ENCODE peak calls at places on chromosomes 13 and 19, in seven cellular contexts. I is AG10803, Q is heart left ventricle, K is sigmoid colon, Y is HL-60, C is IMR-90, F is lung. G is an unnamed sample.

GRCh38 chr13:109938255-109938936 is 152.0 kb upstream of the IRS2 start:
- DNase-seq in I (peak), Q (no peak), K (no peak), Y (no peak), C (peak), F (no peak), G (peak)

GRCh38 chr19:43664008-43664407 is 6.0 kb downstream of the PLAUR start:
- DNase-seq in I (no peak), Q (no peak), K (no peak), Y (no peak), C (no peak), F (no peak), G (no peak)

GRCh38 chr13:21546372-21546771 is 57.6 kb downstream of the MICU2 start:
- DNase-seq in I (peak), Q (no peak), K (no peak), Y (peak), C (no peak), F (no peak), G (peak)

GRCh38 chr13:72121466-72121865 is 254.5 kb upstream of the DACH1 start:
- DNase-seq in I (no peak), Q (no peak), K (no peak), Y (no peak), C (no peak), F (no peak), G (no peak)

GRCh38 chr19:46192990-46193650 is 36.4 kb upstream of the IGFL1 start:
- DNase-seq in I (peak), Q (no peak), K (no peak), Y (peak), C (peak), F (no peak), G (peak)

GRCh38 chr19:49894879-49895565 is 1.7 kb downstream of the IL4I1 start:
- DNase-seq in I (no peak), Q (no peak), K (no peak), Y (no peak), C (no peak), F (no peak), G (no peak)

GRCh38 chr19:3986260-3987041 is 1.2 kb upstream of the EEF2 start:
- DNase-seq in I (peak), Q (peak), K (no peak), Y (peak), C (peak), F (peak), G (peak)

GRCh38 chr13:98217597-98217996 is 40.5 kb upstream of the RNF113B start:
- DNase-seq in I (no peak), Q (no peak), K (no peak), Y (no peak), C (no peak), F (peak), G (no peak)

GRCh38 chr13:47337781-47338507 is 441.1 kb upstream of the HTR2A start:
- DNase-seq in I (peak), Q (no peak), K (no peak), Y (no peak), C (peak), F (no peak), G (peak)

GRCh38 chr13:24161980-24162517 is 1.5 kb downstream of the SPATA13 start:
- DNase-seq in I (no peak), Q (no peak), K (no peak), Y (no peak), C (no peak), F (no peak), G (no peak)

GRCh38 chr19:17243854-17244617 is 1.7 kb downstream of the NR2F6 start:
- DNase-seq in I (peak), Q (peak), K (no peak), Y (no peak), C (peak), F (no peak), G (no peak)

GRCh38 chr13:40539954-40540706 is 126.3 kb downstream of the FOXO1 start:
- DNase-seq in I (peak), Q (no peak), K (no peak), Y (no peak), C (peak), F (no peak), G (peak)

GRCh38 chr13:97116754-97117153 is 105.4 kb upstream of the MBNL2 start:
- DNase-seq in I (peak), Q (no peak), K (peak), Y (no peak), C (peak), F (no peak), G (peak)

GRCh38 chr19:18377026-18377425 is 8.9 kb upstream of the GDF15 start:
- DNase-seq in I (no peak), Q (no peak), K (no peak), Y (no peak), C (no peak), F (no peak), G (no peak)

GRCh38 chr19:54329476-54330165 is 9.3 kb downstream of the LILRA4 start:
- DNase-seq in I (no peak), Q (no peak), K (peak), Y (no peak), C (no peak), F (no peak), G (no peak)

GRCh38 chr19:18109731-18110671 is 12.4 kb downstream of the MAST3 start:
- DNase-seq in I (no peak), Q (peak), K (peak), Y (no peak), C (no peak), F (peak), G (no peak)

GRCh38 chr13:111486801-111487200 is 166.4 kb downstream of the TEX29 start:
- DNase-seq in I (no peak), Q (no peak), K (no peak), Y (no peak), C (no peak), F (no peak), G (no peak)

GRCh38 chr19:42657551-42657950 is 62.8 kb upstream of the CEACAM8 start:
- DNase-seq in I (peak), Q (no peak), K (no peak), Y (no peak), C (peak), F (no peak), G (peak)

GRCh38 chr13:41746259-41746658 is 214.7 kb downstream of the VWA8 start:
- DNase-seq in I (peak), Q (no peak), K (no peak), Y (no peak), C (peak), F (no peak), G (peak)

GRCh38 chr13:77316430-77316829 is 10.5 kb downstream of the MYCBP2 start:
- DNase-seq in I (no peak), Q (no peak), K (no peak), Y (no peak), C (no peak), F (no peak), G (no peak)

GRCh38 chr19:11659612-11660011 is 62.3 kb downstream of the ZNF627 start:
- DNase-seq in I (peak), Q (no peak), K (no peak), Y (no peak), C (peak), F (no peak), G (peak)

GRCh38 chr13:42380420-42381164 is 108.6 kb downstream of the AKAP11 start:
- DNase-seq in I (no peak), Q (no peak), K (no peak), Y (no peak), C (no peak), F (no peak), G (no peak)

GRCh38 chr13:59774511-59774911 is 389.2 kb downstream of the DIAPH3 start:
- DNase-seq in I (peak), Q (no peak), K (no peak), Y (no peak), C (peak), F (no peak), G (peak)

GRCh38 chr13:65456150-65456912 is 1773.8 kb downstream of the PCDH9 start:
- DNase-seq in I (no peak), Q (no peak), K (no peak), Y (no peak), C (peak), F (no peak), G (no peak)

GRCh38 chr13:73341748-73342147 is 282.9 kb downstream of the KLF5 start:
- DNase-seq in I (peak), Q (no peak), K (no peak), Y (no peak), C (peak), F (no peak), G (peak)

GRCh38 chr13:35826626-35827254 is 304.4 kb downstream of the DCLK1 start:
- DNase-seq in I (no peak), Q (no peak), K (no peak), Y (no peak), C (no peak), F (no peak), G (no peak)

GRCh38 chr13:34076943-34077703 is 259.2 kb downstream of the RFC3 start:
- DNase-seq in I (peak), Q (no peak), K (no peak), Y (no peak), C (peak), F (no peak), G (peak)
- TF ChIP-seq CTCF in I (peak), Q (peak), K (peak), Y (no peak), C (peak), F (no peak), G (peak)

GRCh38 chr19:32324631-32325215 is 20.7 kb upstream of the ZNF507 start:
- DNase-seq in I (no peak), Q (no peak), K (no peak), Y (no peak), C (peak), F (no peak), G (no peak)
- H3K4me3 ChIP-seq in I (no peak), Q (no peak), K (no peak), Y (no peak), C (no peak), F (no peak), G (no peak)

DNA sequence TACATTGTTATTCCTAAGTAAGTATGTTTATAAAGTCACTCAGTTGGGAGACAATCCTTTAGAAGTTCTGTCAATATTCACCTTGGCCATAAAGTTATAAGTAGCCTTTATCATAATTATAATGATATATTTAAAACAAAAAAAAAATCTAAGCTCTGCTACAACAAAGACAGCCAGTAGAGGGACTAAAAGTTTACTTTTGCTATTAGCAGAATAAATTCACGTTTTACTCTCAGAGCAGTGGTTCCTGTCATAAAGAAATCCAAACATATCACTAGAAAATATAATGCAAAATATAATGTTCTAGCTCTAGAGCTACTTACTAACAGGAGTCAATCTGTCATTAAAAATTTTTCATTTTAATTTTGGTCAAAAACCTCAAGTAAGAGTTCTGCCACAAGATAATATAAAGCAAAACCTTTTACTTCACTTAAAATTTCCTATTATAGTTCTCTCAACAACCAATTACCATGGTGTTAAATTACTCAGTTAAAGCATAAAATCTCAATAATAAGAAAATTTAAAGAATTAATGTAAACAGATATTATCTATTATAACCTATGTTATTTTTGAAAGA is 17.7 kb downstream of the INTS6 start:
- DNase-seq in I (peak), Q (no peak), K (no peak), Y (no peak), C (peak), F (no peak), G (peak)
- TF ChIP-seq CTCF in I (peak), Q (peak), K (no peak), Y (no peak), C (peak), F (no peak), G (peak)

DNA sequence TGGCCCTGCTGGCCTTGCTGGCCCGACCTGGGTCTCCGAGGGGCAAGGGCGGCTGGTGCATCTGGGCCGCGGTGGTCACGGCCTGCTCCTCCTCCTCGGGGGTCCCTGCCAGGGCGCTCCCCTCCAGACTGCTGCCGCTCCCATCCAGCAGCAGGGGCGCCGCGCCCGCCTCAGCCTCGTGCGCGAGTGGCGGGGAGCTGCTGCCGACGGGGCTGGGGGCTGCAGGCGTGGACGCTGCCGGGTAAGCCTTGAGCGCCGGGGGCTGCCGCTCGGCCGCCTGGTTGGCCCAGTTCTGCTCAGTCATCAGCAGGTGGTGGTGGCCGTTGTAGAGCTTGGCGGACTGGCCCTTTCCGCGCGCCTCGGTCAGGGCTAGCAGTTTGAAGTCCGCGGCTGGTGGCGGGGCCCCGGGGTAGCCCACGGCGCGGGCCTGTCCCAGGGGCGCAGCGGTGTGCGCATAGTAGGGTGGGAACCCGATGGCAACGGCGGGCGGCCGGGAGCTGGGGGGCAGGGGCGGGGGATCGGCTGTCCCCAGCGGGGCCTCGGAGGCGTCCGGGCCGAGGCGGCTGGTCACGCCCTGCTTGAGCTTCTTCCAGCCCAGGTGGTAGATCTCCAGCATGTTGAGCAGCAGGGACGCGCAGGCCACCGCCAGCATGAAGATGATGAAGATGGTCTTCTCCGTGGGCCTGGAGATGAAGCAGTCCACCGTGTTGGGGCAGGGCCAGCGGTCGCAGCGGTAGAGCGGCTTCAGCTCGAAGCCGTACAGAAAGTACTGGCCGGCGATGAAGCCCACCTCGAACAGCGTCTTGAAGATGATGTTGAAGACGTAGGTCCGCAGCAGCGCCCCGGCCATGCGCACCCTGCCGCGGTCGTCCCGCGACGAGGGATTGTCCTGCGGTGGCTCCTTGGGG is 18.6 kb downstream of the GJA3 start:
- DNase-seq in I (no peak), Q (no peak), K (no peak), Y (no peak), C (no peak), F (no peak), G (no peak)
- H3K4me3 ChIP-seq in I (no peak), Q (peak), K (no peak), Y (no peak), C (no peak), F (no peak), G (no peak)

GRCh38 chr19:37925212-37925611 is 18.2 kb downstream of the SIPA1L3 start:
- DNase-seq in I (no peak), Q (no peak), K (no peak), Y (no peak), C (no peak), F (no peak), G (no peak)
- TF ChIP-seq CTCF in I (no peak), Q (no peak), K (no peak), Y (no peak), C (no peak), F (no peak), G (no peak)

DNA sequence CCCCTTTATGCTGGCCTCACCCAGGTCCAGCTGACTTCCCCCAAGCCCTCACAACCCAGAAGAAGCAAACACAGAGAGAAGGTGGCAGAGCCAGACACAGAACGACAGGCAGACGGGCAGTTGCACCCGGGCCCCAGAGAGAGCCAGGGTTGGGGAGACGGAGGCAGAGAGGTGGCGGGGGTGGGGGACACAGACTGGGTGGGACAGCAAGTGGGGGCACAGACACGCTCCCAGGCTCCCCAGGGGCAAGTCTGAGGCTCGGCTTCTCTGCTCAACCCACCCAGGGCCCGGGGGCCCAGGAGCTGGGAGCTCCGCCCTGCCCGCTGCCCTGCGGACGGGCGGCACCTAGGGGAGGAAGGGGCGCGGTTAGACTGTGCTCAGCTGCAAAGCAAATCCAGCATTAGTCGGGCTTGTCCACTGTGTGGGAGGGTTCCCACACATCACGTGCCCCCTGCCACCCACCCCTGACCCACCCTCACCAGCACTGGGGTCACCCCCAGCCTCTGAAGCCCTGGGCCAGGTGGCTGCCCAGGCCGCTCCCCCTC is 31.3 kb upstream of the ASF1B start:
- DNase-seq in I (no peak), Q (no peak), K (no peak), Y (no peak), C (no peak), F (no peak), G (no peak)
- H3K4me3 ChIP-seq in I (no peak), Q (peak), K (no peak), Y (no peak), C (no peak), F (no peak), G (no peak)

DNA sequence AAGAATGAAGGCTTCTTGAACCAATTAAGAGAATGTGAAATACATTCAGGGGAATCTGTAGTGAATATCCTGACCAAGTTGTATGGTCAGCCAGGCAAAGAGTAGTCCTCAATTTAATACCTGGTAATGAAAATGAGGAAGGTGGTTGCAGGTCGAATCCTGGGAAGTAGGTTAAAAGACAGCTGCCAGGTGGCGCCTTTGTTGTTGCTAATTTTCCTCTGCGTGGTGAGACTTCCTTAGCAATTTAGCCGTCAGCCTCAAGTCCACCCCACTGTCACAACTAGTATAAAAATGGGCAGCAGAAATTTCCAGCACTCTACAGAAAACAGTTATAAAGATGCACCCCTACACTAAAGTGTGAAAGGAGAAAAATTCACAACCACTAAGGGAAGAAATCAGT is 235.7 kb downstream of the NHLRC3 start:
- DNase-seq in I (peak), Q (no peak), K (no peak), Y (no peak), C (no peak), F (no peak), G (peak)
- TF ChIP-seq CTCF in I (peak), Q (peak), K (no peak), Y (no peak), C (peak), F (peak), G (peak)

GRCh38 chr19:40449506-40449905 is 5.4 kb upstream of the SERTAD3 start:
- DNase-seq in I (no peak), Q (no peak), K (no peak), Y (no peak), C (no peak), F (no peak), G (no peak)

GRCh38 chr19:40452016-40452415 is 7.9 kb upstream of the SERTAD3 start:
- DNase-seq in I (no peak), Q (no peak), K (no peak), Y (no peak), C (no peak), F (no peak), G (no peak)

GRCh38 chr19:40450664-40451063 is 6.5 kb upstream of the SERTAD3 start:
- DNase-seq in I (no peak), Q (no peak), K (no peak), Y (no peak), C (no peak), F (no peak), G (no peak)

GRCh38 chr19:40457048-40457447 is 8.5 kb downstream of the BLVRB start:
- DNase-seq in I (no peak), Q (no peak), K (no peak), Y (no peak), C (no peak), F (no peak), G (no peak)

GRCh38 chr19:40453151-40453735 is 9.1 kb upstream of the SERTAD3 start:
- DNase-seq in I (peak), Q (no peak), K (no peak), Y (no peak), C (no peak), F (no peak), G (no peak)
- H3K4me3 ChIP-seq in I (no peak), Q (no peak), K (no peak), Y (no peak), C (no peak), F (no peak), G (no peak)